ENCODE peak calls at places on chromosomes 11 and 22, in five cellular contexts. R is tibial nerve, E is EH, L is hippocampal formation, B is pancreas. U is an unnamed sample.

GRCh38 chr22:33537059-33537458 is 383.2 kb downstream of the LARGE1 start:
- DNase-seq in R (no peak), E (no peak), L (no peak), B (no peak), U (no peak)

GRCh38 chr22:23862103-23862502 is 4.4 kb downstream of the SLC2A11 start:
- DNase-seq in R (no peak), E (peak), L (no peak), B (no peak), U (no peak)

GRCh38 chr11:44623716-44624491 is 58.4 kb downstream of the CD82 start:
- DNase-seq in R (no peak), E (no peak), L (no peak), B (no peak), U (peak)

GRCh38 chr11:69888671-69889076 is 69.5 kb upstream of the FGF3 start:
- DNase-seq in R (peak), E (peak), L (peak), B (peak), U (peak)

GRCh38 chr11:77402218-77402556 is 71.7 kb downstream of the PAK1 start:
- DNase-seq in R (no peak), E (no peak), L (no peak), B (no peak), U (no peak)

GRCh38 chr22:49406047-49406650 is 421.5 kb downstream of the BRD1 start:
- DNase-seq in R (no peak), E (no peak), L (no peak), B (no peak), U (no peak)

GRCh38 chr11:75204685-75205667 is 35.6 kb upstream of the TPBGL start:
- DNase-seq in R (peak), E (peak), L (peak), B (peak), U (peak)

GRCh38 chr11:26901162-26901561 is 92.8 kb upstream of the FIBIN start:
- DNase-seq in R (no peak), E (peak), L (no peak), B (no peak), U (no peak)

GRCh38 chr11:79076526-79077115 is 364.2 kb downstream of the TENM4 start:
- DNase-seq in R (peak), E (peak), L (no peak), B (no peak), U (peak)

GRCh38 chr22:33785283-33785991 is 134.8 kb downstream of the LARGE1 start:
- DNase-seq in R (no peak), E (peak), L (no peak), B (no peak), U (no peak)

GRCh38 chr11:65058012-65058411 is 341 bp downstream of the NAALADL1 start:
- DNase-seq in R (no peak), E (no peak), L (no peak), B (no peak), U (no peak)

GRCh38 chr11:46947399-46948077 is 11.0 kb downstream of the CSTPP1 start:
- DNase-seq in R (no peak), E (no peak), L (no peak), B (no peak), U (no peak)

GRCh38 chr11:76560219-76560618 is 110.3 kb downstream of the LRRC32 start:
- DNase-seq in R (no peak), E (peak), L (no peak), B (no peak), U (no peak)

GRCh38 chr11:35285471-35285870 is 133.9 kb downstream of the SLC1A2 start:
- DNase-seq in R (no peak), E (no peak), L (no peak), B (no peak), U (no peak)

GRCh38 chr22:48942698-48943566 is 884.7 kb downstream of the BRD1 start:
- DNase-seq in R (no peak), E (no peak), L (no peak), B (no peak), U (no peak)

GRCh38 chr11:111514216-111515031 is at the start of gene HOATZ:
- DNase-seq in R (no peak), E (no peak), L (no peak), B (peak), U (no peak)

GRCh38 chr22:16965083-16965482 is 42.9 kb downstream of the GAB4 start:
- DNase-seq in R (no peak), E (no peak), L (no peak), B (no peak), U (no peak)

GRCh38 chr22:47063606-47064005 is 301.2 kb downstream of the TBC1D22A start:
- DNase-seq in R (no peak), E (no peak), L (no peak), B (no peak), U (no peak)

GRCh38 chr11:72232260-72233055 is 7.9 kb downstream of the INPPL1 start:
- DNase-seq in R (no peak), E (no peak), L (no peak), B (peak), U (no peak)

GRCh38 chr11:75667268-75667830 is 1.5 kb downstream of the MAP6 start:
- DNase-seq in R (no peak), E (peak), L (peak), B (peak), U (no peak)

GRCh38 chr22:37184816-37185541 is 3.1 kb downstream of the C1QTNF6 start:
- DNase-seq in R (no peak), E (no peak), L (no peak), B (peak), U (no peak)

GRCh38 chr22:29030016-29030617 is 31.5 kb downstream of the C22orf31 start:
- DNase-seq in R (no peak), E (peak), L (no peak), B (no peak), U (no peak)

GRCh38 chr11:126926376-126926791 is 74.2 kb downstream of the KIRREL3 start:
- DNase-seq in R (no peak), E (no peak), L (peak), B (no peak), U (no peak)

GRCh38 chr22:24582111-24582814 is 10.6 kb downstream of the LRRC75B start:
- DNase-seq in R (no peak), E (no peak), L (no peak), B (no peak), U (no peak)

U was measured in omental fat pad.